ENCODE peak calls at places on chromosome 10, in four cellular contexts. A, K, N and T are unnamed samples.

GRCh38 chr10:21516270-21517131 is 9.0 kb downstream of the SKIDA1 start:
- DNase-seq in A (peak), K (peak), N (peak), T (peak)

GRCh38 chr10:119616879-119617580 is 20.3 kb upstream of the TIAL1 start:
- DNase-seq in A (no peak), K (no peak), N (peak), T (no peak)

GRCh38 chr10:93973748-93974445 is 19.8 kb upstream of the PLCE1 start:
- DNase-seq in A (no peak), K (no peak), N (no peak), T (no peak)

GRCh38 chr10:118482393-118483331 is 112.8 kb downstream of the PRLHR start:
- DNase-seq in A (no peak), K (no peak), N (no peak), T (no peak)

GRCh38 chr10:70753026-70753663 is 32.0 kb downstream of the TBATA start:
- DNase-seq in A (no peak), K (no peak), N (no peak), T (no peak)

GRCh38 chr10:133400624-133401424 is 6.9 kb downstream of the MTG1 start:
- DNase-seq in A (no peak), K (no peak), N (no peak), T (no peak)

GRCh38 chr10:25059990-25060389 is 43.6 kb downstream of the THNSL1 start:
- DNase-seq in A (peak), K (no peak), N (no peak), T (no peak)

GRCh38 chr10:90579602-90580242 is 278.1 kb downstream of the HTR7 start:
- DNase-seq in A (peak), K (no peak), N (no peak), T (no peak)

GRCh38 chr10:129472696-129473555 is 5.9 kb downstream of the MGMT start:
- DNase-seq in A (no peak), K (no peak), N (no peak), T (no peak)